ENCODE peak calls at places on chromosomes 7 and 10, in eight cellular contexts. I is adrenal gland, C is IMR-90, Z is GM12878, N is neural progenitor cell, S is HCT116, P is hepatocyte, F is mesendoderm. Y is an unnamed sample. For H3K4me1, the result is how much of the 10 kb centered on the place peaks cover.

GRCh38 chr7:115033917-115034459 is 112.1 kb downstream of the MDFIC start:
- DNase-seq in C (no peak), Z (no peak), P (no peak), F (no peak), S (no peak), I (no peak), N (no peak), Y (no peak)

GRCh38 chr10:119233821-119234220 is 26.4 kb downstream of the GRK5 start:
- DNase-seq in I (no peak), F (no peak), Z (no peak), N (no peak), C (peak), S (no peak), P (no peak), Y (no peak)

GRCh38 chr10:127391875-127392274 is 157.2 kb upstream of the NPS start:
- DNase-seq in S (no peak), C (no peak), F (no peak), I (no peak), P (no peak), N (no peak), Z (no peak), Y (no peak)

GRCh38 chr7:27140108-27140842 is 3.2 kb downstream of the HOXA5 start:
- DNase-seq in I (no peak), Z (no peak), F (no peak), C (no peak), P (no peak), S (no peak), N (no peak), Y (no peak)

GRCh38 chr10:75401569-75402485 is at the start of gene ZNF503:
- DNase-seq in I (peak), F (peak), N (peak), P (peak), S (peak), Z (peak), C (peak), Y (no peak)

GRCh38 chr7:136865236-136865635 is 3.2 kb upstream of the CHRM2 start:
- DNase-seq in S (no peak), I (no peak), P (no peak), F (no peak), N (no peak), Z (no peak), C (no peak), Y (no peak)

GRCh38 chr7:130490888-130491771 is 755 bp upstream of the MEST start:
- DNase-seq in S (no peak), Z (no peak), I (peak), P (peak), N (peak), C (peak), F (no peak), Y (no peak)

GRCh38 chr7:138849701-138850100 is 51.7 kb upstream of the ATP6V0A4 start:
- DNase-seq in N (no peak), P (no peak), S (no peak), I (no peak), C (no peak), Z (no peak), F (no peak), Y (no peak)

GRCh38 chr7:42194218-42194617 is 42.8 kb downstream of the GLI3 start:
- DNase-seq in Z (no peak), S (no peak), P (no peak), F (no peak), I (no peak), C (no peak), N (no peak), Y (no peak)

GRCh38 chr10:62248465-62248864 is 20.2 kb downstream of the RTKN2 start:
- DNase-seq in P (no peak), C (peak), F (no peak), I (no peak), S (no peak), Z (no peak), N (no peak), Y (no peak)

GRCh38 chr10:80454526-80455460 is 683 bp downstream of the TSPAN14 start:
- DNase-seq in Z (no peak), N (peak), C (no peak), P (peak), I (peak), S (no peak), F (peak), Y (no peak)

GRCh38 chr10:117619200-117619599 is 76.7 kb downstream of the EMX2 start:
- DNase-seq in C (no peak), F (no peak), S (no peak), Z (no peak), I (no peak), P (no peak), N (no peak), Y (no peak)

GRCh38 chr10:96338279-96338925 is 20.4 kb downstream of the OPALIN start:
- DNase-seq in I (no peak), Z (no peak), N (peak), C (no peak), F (no peak), S (no peak), P (no peak), Y (no peak)

GRCh38 chr7:11706666-11707605 is 125.1 kb downstream of the THSD7A start:
- DNase-seq in S (no peak), P (no peak), F (no peak), N (no peak), Z (no peak), I (no peak), C (no peak), Y (no peak)

GRCh38 chr7:74606101-74606908 is 51.2 kb upstream of the GTF2I start:
- DNase-seq in P (peak), I (peak), Z (no peak), S (no peak), C (no peak), F (peak), N (peak), Y (no peak)

GRCh38 chr7:95772298-95772770 is at the start of gene DYNC1I1:
- DNase-seq in Z (no peak), S (no peak), F (peak), I (peak), N (peak), C (peak), P (peak), Y (no peak)

GRCh38 chr7:151283302-151283701 is 34.8 kb upstream of the SMARCD3 start:
- DNase-seq in P (no peak), S (no peak), C (no peak), Z (no peak), N (no peak), F (no peak), I (no peak), Y (no peak)

GRCh38 chr10:116766241-116767198 is 24.2 kb upstream of the HSPA12A start:
- DNase-seq in C (no peak), F (no peak), I (no peak), S (no peak), Z (no peak), P (no peak), N (no peak), Y (no peak)

GRCh38 chr7:77409005-77409738 is 7.0 kb downstream of the GSAP start:
- DNase-seq in I (no peak), P (no peak), N (no peak), S (no peak), C (peak), F (no peak), Z (no peak), Y (no peak)

GRCh38 chr7:155169081-155169480 is 99.0 kb downstream of the HTR5A start:
- DNase-seq in Z (no peak), P (no peak), F (no peak), S (no peak), N (no peak), I (no peak), C (no peak), Y (no peak)

GRCh38 chr7:78377532-78377931 is 579.0 kb downstream of the PHTF2 start:
- DNase-seq in I (no peak), Z (no peak), N (no peak), F (no peak), P (no peak), C (no peak), S (no peak), Y (no peak)

GRCh38 chr10:121598261-121599249 is at the start of gene FGFR2:
- DNase-seq in I (peak), P (peak), Z (no peak), N (peak), F (peak), C (no peak), S (peak), Y (no peak)

GRCh38 chr10:131288648-131289047 is 22.9 kb downstream of the TCERG1L start:
- DNase-seq in C (no peak), S (no peak), P (no peak), N (no peak), Z (no peak), F (no peak), I (no peak), Y (no peak)

GRCh38 chr10:11909618-11910017 is 86.5 kb downstream of the PROSER2 start:
- DNase-seq in Z (no peak), N (no peak), I (no peak), S (no peak), P (no peak), F (no peak), C (no peak), Y (no peak)

GRCh38 chr10:97867220-97867800 is 17.7 kb downstream of the GOLGA7B start:
- DNase-seq in C (no peak), F (no peak), P (no peak), I (no peak), Z (no peak), S (no peak), N (no peak), Y (no peak)

GRCh38 chr10:97870990-97871389 is 21.3 kb downstream of the GOLGA7B start:
- DNase-seq in Z (no peak), F (no peak), I (no peak), S (no peak), N (no peak), C (no peak), P (no peak), Y (no peak)

GRCh38 chr10:97868134-97868685 is 18.6 kb downstream of the GOLGA7B start:
- DNase-seq in C (no peak), P (no peak), S (no peak), I (no peak), Z (no peak), F (no peak), N (no peak), Y (no peak)

GRCh38 chr10:97866524-97867219 is 17.0 kb downstream of the GOLGA7B start:
- DNase-seq in N (peak), S (no peak), C (no peak), I (no peak), P (no peak), F (no peak), Z (no peak), Y (no peak)

DNA sequence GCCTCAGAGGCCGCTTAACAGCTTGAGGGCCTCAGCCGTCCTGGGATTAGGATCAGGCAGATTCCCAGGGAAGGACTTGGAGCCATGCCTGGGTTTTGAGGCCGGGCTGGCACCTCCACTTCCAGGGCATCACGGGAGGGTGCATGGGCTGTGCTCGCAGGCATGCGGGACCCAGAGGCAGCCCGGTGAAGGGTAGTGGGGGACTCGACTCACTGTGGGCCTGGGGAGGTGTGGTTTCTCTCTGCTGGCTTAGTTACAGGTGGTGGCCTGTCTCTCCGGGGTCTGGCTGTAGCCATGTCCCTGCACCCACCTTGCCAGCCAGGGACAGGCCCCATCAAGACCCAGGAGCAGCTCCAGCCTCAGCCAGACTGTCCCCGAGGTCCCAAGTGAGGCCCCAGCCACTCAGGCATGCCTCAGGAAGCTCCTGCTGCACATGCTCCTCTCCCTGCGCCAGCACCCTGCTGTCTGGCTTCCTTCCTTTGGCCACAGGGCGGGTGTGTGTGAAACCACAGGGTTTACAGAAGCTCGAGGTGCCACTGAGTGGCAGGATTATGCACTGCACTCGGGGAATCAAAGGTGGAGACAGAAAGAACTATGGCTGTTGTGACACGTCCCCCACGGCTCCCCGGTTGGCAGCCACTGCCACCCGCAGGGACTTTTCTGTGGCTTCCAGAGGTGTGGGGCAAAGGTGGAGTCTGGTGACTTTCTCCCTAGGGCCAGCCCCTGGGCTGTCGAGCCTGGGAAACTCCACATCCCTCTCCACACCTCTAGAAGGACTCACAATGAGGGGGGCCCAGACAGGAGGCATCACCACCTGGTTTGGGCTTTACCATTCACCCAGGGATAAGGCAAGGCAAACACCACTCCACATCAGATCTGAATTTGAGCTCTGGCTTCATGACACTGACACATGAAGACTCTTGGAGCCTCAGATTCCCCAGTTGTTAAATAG is 19.7 kb downstream of the GOLGA7B start:
- DNase-seq in C (peak), I (peak), F (peak), Z (peak), S (peak), N (peak), P (peak), Y (peak)
- H3K4me3 ChIP-seq in C (no peak), I (no peak), F (no peak), Z (no peak), S (peak), N (no peak), P (no peak), Y (no peak)

DNA sequence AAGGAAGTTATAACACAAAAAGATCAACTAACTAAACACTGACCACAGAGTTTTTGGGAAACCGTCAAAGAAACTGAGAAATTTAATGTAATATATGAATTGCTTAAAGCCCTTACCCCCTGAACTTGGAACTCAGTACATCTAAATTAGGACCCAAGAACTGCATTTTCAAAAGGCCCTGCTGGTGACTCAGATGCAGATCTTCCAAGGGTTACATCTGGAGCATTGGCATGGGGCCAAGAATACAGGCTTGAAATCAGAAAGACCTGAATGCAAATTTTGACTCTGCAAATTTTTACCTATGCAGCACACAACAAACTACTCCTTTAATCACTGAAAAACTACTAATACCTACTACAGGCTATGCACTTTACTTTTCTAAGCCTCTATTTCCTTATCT is 43.9 kb downstream of the NSUN6 start:
- DNase-seq in N (no peak), I (peak), F (peak), C (peak), S (peak), P (peak), Z (no peak), Y (no peak)
- H3K4me1 ChIP-seq in N (under half), I (under half), F (under half), C (under half), S (half or more), P (under half), Z (under half), Y (under half)

GRCh38 chr7:149729586-149729982 is 43.8 kb downstream of the ZNF467 start:
- DNase-seq in N (no peak), C (no peak), S (no peak), P (no peak), I (no peak), F (no peak), Z (no peak), Y (no peak)
- H3K4me3 ChIP-seq in N (no peak), C (no peak), S (no peak), P (no peak), I (no peak), F (no peak), Z (no peak), Y (no peak)

GRCh38 chr10:79244068-79244442 is 103.2 kb upstream of the PPIF start:
- DNase-seq in C (no peak), I (no peak), P (no peak), S (no peak), F (no peak), N (no peak), Z (no peak), Y (no peak)
- H3K4me1 ChIP-seq in C (under half), I (half or more), P (under half), S (under half), F (under half), N (under half), Z (half or more), Y (half or more)

Y was measured in CD4-positive, alpha-beta memory T cell.